ENCODE peak calls at places on chromosomes 11 and 22, in seven cellular contexts. F is IMR-90, L is ovary, G is prostate gland, M is tibial nerve, U is heart left ventricle, B is A549. V is an unnamed sample.

GRCh38 chr22:48417143-48418070 is 1410.3 kb downstream of the BRD1 start:
- DNase-seq in F (no peak), G (no peak), B (no peak), M (no peak), L (no peak), U (no peak), V (no peak)

GRCh38 chr11:33256808-33257159 is 397 bp upstream of the HIPK3 start:
- DNase-seq in U (no peak), F (no peak), L (no peak), M (no peak), G (no peak), B (no peak), V (no peak)

GRCh38 chr22:23431337-23432072 is 148.6 kb downstream of the IGLL1 start:
- DNase-seq in G (no peak), L (peak), U (no peak), B (peak), F (no peak), M (no peak), V (peak)

GRCh38 chr22:41563051-41563711 is 2.4 kb downstream of the CSDC2 start:
- DNase-seq in U (no peak), B (peak), F (peak), L (peak), M (no peak), G (no peak), V (no peak)

GRCh38 chr11:41795004-41795403 is 335.6 kb upstream of the LRRC4C start:
- DNase-seq in L (no peak), B (no peak), U (no peak), G (no peak), F (no peak), M (no peak), V (no peak)

GRCh38 chr11:133291672-133292265 is 240.5 kb downstream of the OPCML start:
- DNase-seq in F (no peak), B (no peak), U (no peak), M (no peak), L (no peak), G (peak), V (no peak)

GRCh38 chr22:50612715-50613221 is 12.2 kb downstream of the MAPK8IP2 start:
- DNase-seq in B (no peak), L (no peak), U (no peak), G (no peak), F (no peak), M (no peak), V (no peak)

GRCh38 chr22:28013611-28014010 is 94.6 kb upstream of the PITPNB start:
- DNase-seq in L (no peak), U (no peak), F (no peak), B (no peak), G (no peak), M (no peak), V (no peak)

GRCh38 chr22:46069518-46070214 is 80.7 kb upstream of the PPARA start:
- DNase-seq in G (peak), B (peak), L (no peak), U (peak), F (peak), M (peak), V (peak)

GRCh38 chr11:60589611-60590010 is 74.4 kb downstream of the MS4A13 start:
- DNase-seq in U (no peak), G (no peak), F (no peak), M (no peak), B (no peak), L (no peak), V (no peak)

GRCh38 chr22:45905924-45906865 is 70.8 kb downstream of the WNT7B start:
- DNase-seq in U (no peak), B (no peak), G (no peak), M (no peak), L (no peak), F (peak), V (no peak)

GRCh38 chr11:25816411-25816810 is 515.5 kb upstream of the ANO3 start:
- DNase-seq in B (no peak), G (no peak), F (no peak), M (no peak), U (no peak), L (no peak), V (no peak)

GRCh38 chr22:36331912-36332622 is 55.7 kb downstream of the MYH9 start:
- DNase-seq in B (no peak), F (peak), U (peak), M (peak), G (peak), L (peak), V (peak)
- TF ChIP-seq POLR2A in B (no peak), F (no peak), U (no peak), M (no peak), G (no peak), L (no peak), V (no peak)

GRCh38 chr11:124801014-124801413 is 808 bp upstream of the MSANTD2 start:
- DNase-seq in F (peak), U (no peak), B (no peak), G (no peak), L (no peak), M (no peak), V (no peak)
- H3K27ac ChIP-seq in F (peak), U (peak), B (peak), G (peak), L (peak), M (peak), V (peak)

GRCh38 chr11:40130427-40130826 is 1329.0 kb downstream of the LRRC4C start:
- DNase-seq in F (no peak), U (no peak), M (no peak), L (no peak), B (no peak), G (no peak), V (no peak)

GRCh38 chr11:40129276-40129675 is 1330.2 kb downstream of the LRRC4C start:
- DNase-seq in M (no peak), L (no peak), B (peak), U (no peak), G (no peak), F (no peak), V (no peak)

DNA sequence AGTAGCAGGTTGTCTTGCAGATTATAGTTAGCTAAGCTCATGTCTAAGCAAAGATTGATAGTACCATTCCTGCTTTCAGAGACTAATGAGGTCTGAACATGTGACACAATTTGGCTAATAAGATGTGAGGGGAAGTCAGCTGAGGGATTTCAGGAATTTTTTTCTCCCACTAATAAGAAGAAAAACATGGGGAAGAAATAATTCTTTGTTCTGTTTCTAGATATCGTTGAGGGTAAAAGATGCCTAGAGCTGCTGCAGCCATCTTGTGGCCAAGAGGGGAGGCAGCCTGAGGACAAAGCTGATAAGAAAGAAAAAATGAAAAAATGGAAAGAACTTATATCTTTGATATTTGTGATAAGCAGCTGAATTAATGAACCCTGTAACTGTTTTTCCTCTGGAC is 1334.4 kb downstream of the LRRC4C start:
- DNase-seq in F (no peak), L (no peak), G (no peak), M (no peak), B (no peak), U (no peak), V (no peak)
- TF ChIP-seq POLR2A in F (no peak), L (no peak), G (no peak), M (no peak), B (no peak), U (no peak), V (no peak)

DNA sequence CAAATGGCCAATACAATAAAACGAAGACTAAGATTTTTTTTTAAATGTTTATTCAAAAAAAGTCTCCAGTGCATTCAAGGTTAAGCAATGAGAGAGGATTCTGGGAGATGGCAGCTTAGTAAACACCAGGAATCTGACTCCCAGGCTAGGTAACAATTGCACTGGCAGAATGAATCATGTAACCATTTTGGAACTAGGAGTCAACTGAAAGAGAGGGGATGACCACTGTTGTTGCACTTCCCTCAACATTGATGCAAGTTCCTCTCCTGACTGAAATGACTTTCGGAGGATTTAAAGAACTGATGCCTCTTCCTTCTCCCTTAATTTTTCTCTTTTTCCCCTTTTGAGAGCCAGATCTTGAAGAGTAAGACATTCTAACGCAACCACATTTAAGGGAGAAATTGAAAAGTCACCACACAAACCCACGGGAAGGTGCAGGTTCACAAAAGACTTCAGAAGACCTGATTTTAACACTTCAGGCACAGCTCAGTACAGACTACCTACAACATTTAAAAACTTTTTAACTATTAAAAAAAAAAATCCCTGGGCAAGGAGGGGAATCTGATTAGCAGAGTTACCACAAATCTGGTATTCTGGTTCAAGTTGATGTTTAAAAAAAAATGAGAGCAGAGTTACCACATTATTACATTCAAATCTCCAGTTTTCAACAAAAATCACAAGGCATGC is 56.8 kb downstream of the FCHSD2 start:
- DNase-seq in U (no peak), L (no peak), F (peak), G (no peak), M (no peak), B (peak), V (peak)
- H3K27ac ChIP-seq in U (peak), L (no peak), F (no peak), G (no peak), M (no peak), B (no peak), V (peak)

DNA sequence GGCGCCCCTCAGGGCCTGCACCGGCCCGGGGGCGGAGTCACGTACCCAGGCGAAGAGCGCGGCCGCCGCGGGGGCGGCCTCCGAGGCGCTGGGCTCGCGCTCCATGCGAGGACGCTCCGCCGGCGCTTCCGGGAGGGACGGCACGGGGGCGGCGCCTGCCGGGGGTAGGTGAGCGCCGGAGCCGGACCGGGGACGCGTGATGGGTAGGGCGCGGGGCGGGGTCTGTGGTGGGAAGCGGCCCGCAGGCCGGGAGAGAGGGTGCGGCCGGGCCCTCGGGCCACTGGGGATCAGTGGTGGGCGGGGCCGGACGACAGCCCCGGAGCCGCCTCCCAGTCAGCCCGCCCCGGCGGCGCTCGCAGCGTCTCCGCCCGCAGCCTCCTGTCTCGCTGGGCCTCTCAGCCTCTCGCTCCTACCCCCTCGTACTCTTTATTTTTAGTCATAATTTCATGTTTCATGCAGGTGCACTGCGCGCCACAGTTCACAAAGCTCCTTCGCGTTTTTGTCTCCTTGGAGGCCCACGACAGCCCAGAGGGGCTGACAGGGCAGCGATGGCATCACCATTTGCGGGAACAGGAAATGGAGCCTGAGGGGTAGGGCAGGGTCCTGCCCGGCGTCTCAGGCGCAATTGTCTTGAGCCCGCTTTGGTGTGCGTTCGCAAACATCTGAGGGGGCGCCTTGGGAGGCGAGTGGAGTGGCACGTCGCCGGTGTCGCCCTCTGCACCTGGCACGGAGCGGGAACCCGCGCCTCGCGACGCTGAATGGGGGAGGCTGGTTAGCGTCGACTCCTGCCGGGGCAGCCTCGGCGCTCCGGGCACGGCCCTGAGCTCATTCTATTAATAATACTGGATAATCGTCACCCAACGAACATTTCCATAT is at the start of gene SERGEF:
- DNase-seq in B (peak), U (peak), M (peak), G (peak), L (peak), F (peak), V (peak)
- TF ChIP-seq POLR2A in B (peak), U (no peak), M (no peak), G (peak), L (peak), F (no peak), V (peak)

GRCh38 chr22:31179345-31179744 is 19.4 kb downstream of the RNF185 start:
- DNase-seq in B (peak), F (peak), G (peak), U (no peak), L (no peak), M (no peak), V (peak)
- H3K27ac ChIP-seq in B (peak), F (peak), G (peak), U (no peak), L (no peak), M (no peak), V (peak)

V was measured in gastrocnemius medialis.